ENCODE peak calls at places on chromosomes 12 and 14, in five cellular contexts. G, M, B, O and H are unnamed samples.

GRCh38 chr14:53458368-53458814 is 305.3 kb upstream of the DDHD1 start:
- DNase-seq in G (no peak), M (peak; percentile 72), B (peak; percentile 96), O (no peak), H (no peak)

GRCh38 chr12:17456486-17456885 is 633.5 kb downstream of the RERGL start:
- DNase-seq in G (no peak), M (no peak), B (no peak), O (no peak), H (no peak)

GRCh38 chr14:32567543-32568384 is 238.7 kb downstream of the AKAP6 start:
- DNase-seq in G (no peak), M (no peak), B (no peak), O (no peak), H (no peak)

GRCh38 chr14:71396050-71396677 is 488.9 kb downstream of the PCNX1 start:
- DNase-seq in G (no peak), M (no peak), B (no peak), O (no peak), H (no peak)

GRCh38 chr14:52076334-52076733 is 7.5 kb upstream of the NID2 start:
- DNase-seq in G (no peak), M (no peak), B (no peak), O (no peak), H (peak; percentile 14)

GRCh38 chr14:32724864-32725550 is 213.7 kb upstream of the NPAS3 start:
- DNase-seq in G (no peak), M (no peak), B (no peak), O (no peak), H (no peak)

GRCh38 chr12:14910090-14910915 is 24.6 kb upstream of the MGP start:
- DNase-seq in G (no peak), M (no peak), B (no peak), O (no peak), H (no peak)

GRCh38 chr14:99654235-99655000 is 9.5 kb downstream of the HHIPL1 start:
- DNase-seq in G (peak; percentile 70), M (peak; percentile 55), B (no peak), O (no peak), H (peak; percentile 79)

GRCh38 chr12:130765186-130765659 is 49.1 kb upstream of the RIMBP2 start:
- DNase-seq in G (no peak), M (peak; percentile 69), B (no peak), O (no peak), H (no peak)

GRCh38 chr14:60738843-60739508 is 4.4 kb downstream of the MNAT1 start:
- DNase-seq in G (no peak), M (no peak), B (no peak), O (no peak), H (no peak)

GRCh38 chr14:92392726-92393125 is 69.8 kb downstream of the SLC24A4 start:
- DNase-seq in G (no peak), M (no peak), B (no peak), O (no peak), H (no peak)

GRCh38 chr12:108381793-108382436 is 42.8 kb upstream of the CMKLR1 start:
- DNase-seq in G (no peak), M (no peak), B (no peak), O (no peak), H (no peak)

GRCh38 chr14:50469982-50470381 is 62.4 kb downstream of the MAP4K5 start:
- DNase-seq in G (no peak), M (no peak), B (no peak), O (no peak), H (no peak)

GRCh38 chr12:99311373-99311772 is 336.2 kb upstream of the GARIN6 start:
- DNase-seq in G (no peak), M (no peak), B (no peak), O (no peak), H (no peak)

GRCh38 chr12:103905730-103906349 is 24.4 kb upstream of the HSP90B1 start:
- DNase-seq in G (no peak), M (no peak), B (no peak), O (no peak), H (no peak)

GRCh38 chr12:5796171-5797091 is 148.6 kb downstream of the ANO2 start:
- DNase-seq in G (no peak), M (peak; percentile 28), B (peak; percentile 5), O (no peak), H (peak; percentile 4)

GRCh38 chr14:91115986-91116385 is 2.1 kb downstream of the DGLUCY start:
- DNase-seq in G (no peak), M (no peak), B (no peak), O (no peak), H (peak; percentile 46)

GRCh38 chr14:24664366-24664765 is 30.4 kb upstream of the GZMB start:
- DNase-seq in G (no peak), M (no peak), B (no peak), O (no peak), H (no peak)

GRCh38 chr14:101927859-101928258 is 36.5 kb upstream of the DYNC1H1 start:
- DNase-seq in G (peak; percentile 93), M (no peak), B (no peak), O (no peak), H (peak; percentile 39)

GRCh38 chr12:80941916-80942315 is 4.2 kb upstream of the LIN7A start:
- DNase-seq in G (no peak), M (no peak), B (no peak), O (no peak), H (no peak)

GRCh38 chr12:80943345-80943744 is 5.6 kb upstream of the LIN7A start:
- DNase-seq in G (no peak), M (no peak), B (peak; percentile 21), O (no peak), H (no peak)

GRCh38 chr12:80946591-80946990 is 8.9 kb upstream of the LIN7A start:
- DNase-seq in G (no peak), M (no peak), B (no peak), O (no peak), H (no peak)
- TF ChIP-seq CTCF in G (no peak), M (no peak), B (peak; percentile 34), O (no peak), H (no peak)

DNA sequence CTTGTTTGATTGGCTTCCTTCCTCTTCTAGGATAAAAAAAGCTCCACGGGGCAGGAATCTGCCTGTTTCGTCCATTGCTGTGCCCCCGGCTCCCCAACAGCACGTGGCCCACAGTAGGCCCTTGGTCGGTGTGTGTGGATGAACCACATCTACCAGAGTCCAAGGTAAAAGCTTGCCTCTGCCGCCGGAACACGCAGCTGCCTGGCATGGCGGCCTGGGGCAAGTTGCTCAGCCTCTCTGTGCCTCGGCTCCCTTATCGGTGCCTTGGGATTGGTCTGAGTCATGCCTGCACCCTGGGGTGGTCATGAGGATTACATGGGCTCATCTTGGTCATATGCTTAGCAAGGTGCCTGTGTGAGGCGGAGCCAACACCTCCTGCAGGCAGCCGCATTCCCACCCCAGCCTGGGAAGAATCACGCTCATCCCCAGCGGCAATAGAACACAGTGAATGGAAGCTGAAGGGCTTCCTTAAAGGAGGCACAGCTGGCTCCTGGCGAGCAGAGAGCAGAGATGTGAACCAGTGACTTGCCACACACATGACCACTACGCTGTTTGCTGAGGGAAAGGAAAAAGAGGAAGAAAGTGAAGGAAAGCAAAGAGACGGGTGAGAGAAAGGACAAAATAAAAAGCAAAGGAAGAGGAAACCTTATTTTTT is 5.5 kb upstream of the SCARB1 start:
- DNase-seq in G (no peak), M (no peak), B (no peak), O (no peak), H (no peak)
- H3K27ac ChIP-seq in G (no peak overlapping the region), M (peak overlapping the region; percentile 20), B (no peak overlapping the region), O (no peak overlapping the region), H (no peak overlapping the region)

DNA sequence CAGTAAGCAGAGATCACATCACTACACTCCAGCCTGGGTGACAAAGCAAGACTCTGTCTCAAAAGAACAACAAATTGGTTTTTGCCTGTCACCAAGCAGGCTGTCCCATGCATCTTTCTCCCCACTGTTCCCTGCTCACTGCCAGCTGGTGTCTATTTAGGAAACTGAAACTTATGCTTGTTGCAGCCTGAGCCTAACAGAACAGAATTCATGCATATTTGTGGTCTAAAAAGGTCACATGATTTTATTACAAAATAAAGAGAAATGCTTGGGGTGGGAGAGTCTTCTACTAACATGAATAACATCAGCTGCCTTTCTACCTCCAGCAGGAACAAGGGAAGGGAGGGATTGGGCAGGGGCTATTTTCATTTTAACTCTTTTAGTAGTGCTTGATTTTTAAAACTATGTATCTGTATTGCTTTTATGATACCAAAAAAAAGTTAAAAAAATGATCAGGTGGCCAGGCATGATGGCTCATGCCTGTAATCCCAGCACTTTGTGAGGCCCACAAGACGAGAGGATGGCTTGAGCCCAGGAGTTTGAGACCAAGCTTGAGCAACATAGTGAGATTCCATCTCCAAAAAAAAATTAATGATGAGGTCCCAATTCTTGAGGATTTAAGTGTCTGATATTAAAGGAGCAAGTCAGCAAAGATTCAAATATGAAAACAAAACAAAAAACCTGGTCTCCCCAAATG is 923 bp downstream of the STAT2 start:
- DNase-seq in G (no peak), M (no peak), B (no peak), O (no peak), H (no peak)
- TF ChIP-seq POLR2A in G (peak; percentile 20), M (no peak), B (no peak), O (no peak), H (no peak)

DNA sequence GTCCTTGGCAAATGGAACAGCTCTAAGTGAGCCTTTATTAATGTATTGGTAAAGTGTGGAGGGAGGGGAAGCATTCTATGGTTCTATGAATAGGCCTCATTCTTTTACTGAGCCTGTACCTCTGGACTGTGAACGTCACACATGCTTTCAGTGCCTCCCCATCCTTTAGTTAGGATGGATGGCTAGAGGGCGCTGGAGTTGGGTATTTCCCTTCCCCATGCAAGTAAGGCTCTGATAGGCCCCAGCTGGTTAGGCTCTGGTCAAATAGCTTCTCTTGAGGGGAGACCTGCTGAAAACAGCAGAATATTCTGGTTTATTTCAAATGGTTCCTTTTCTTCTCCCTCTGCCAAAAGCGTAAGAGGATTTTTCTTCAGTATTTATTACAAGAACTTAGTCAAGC is 860.9 kb upstream of the MDGA2 start:
- DNase-seq in G (no peak), M (peak; percentile 1), B (peak; percentile 4), O (no peak), H (no peak)
- TF ChIP-seq CTCF in G (no peak), M (no peak), B (no peak), O (no peak), H (no peak)

GRCh38 chr14:88490168-88490567 is 64.6 kb downstream of the PTPN21 start:
- DNase-seq in G (no peak), M (no peak), B (no peak), O (no peak), H (no peak)

GRCh38 chr14:88496414-88496813 is 58.4 kb downstream of the PTPN21 start:
- DNase-seq in G (no peak), M (no peak), B (no peak), O (no peak), H (no peak)

GRCh38 chr14:88488897-88489296 is 65.9 kb downstream of the PTPN21 start:
- DNase-seq in G (no peak), M (no peak), B (no peak), O (no peak), H (no peak)

GRCh38 chr14:88493392-88494185 is 61.2 kb downstream of the PTPN21 start:
- DNase-seq in G (no peak), M (no peak), B (no peak), O (no peak), H (no peak)

GRCh38 chr14:88492272-88493089 is 62.3 kb downstream of the PTPN21 start:
- DNase-seq in G (peak; percentile 52), M (peak; percentile 79), B (peak; percentile 65), O (no peak), H (peak; percentile 63)
- H3K27ac ChIP-seq in G (no peak overlapping the region), M (no peak overlapping the region), B (no peak overlapping the region), O (no peak overlapping the region), H (no peak overlapping the region)